ENCODE peak calls at places on chromosomes 4 and X, in nine cellular contexts. F is GM23248, X is neural progenitor cell, T is GM23338, D is hepatocyte, H is MM.1S, L is SK-N-SH, Y is OCI-LY7, I is HCT116. Q is an unnamed sample.

GRCh38 chr4:7186081-7186480 is 6.3 kb upstream of the SORCS2 start:
- DNase-seq in F (peak), D (peak), H (no peak), X (peak), T (peak), Y (peak), L (peak), I (no peak), Q (no peak)

GRCh38 chr4:139018501-139018900 is 2.9 kb downstream of the NOCT start:
- DNase-seq in L (no peak), Y (no peak), X (no peak), T (no peak), H (no peak), F (peak), D (no peak), I (no peak), Q (no peak)

GRCh38 chrX:39464253-39464652 is 633.5 kb downstream of the BCOR start:
- DNase-seq in I (no peak), F (no peak), D (no peak), X (no peak), L (no peak), Y (no peak), T (no peak), H (no peak), Q (no peak)

GRCh38 chr4:153341575-153342090 is 2.9 kb upstream of the MND1 start:
- DNase-seq in T (no peak), F (peak), D (peak), L (no peak), H (no peak), Y (peak), X (no peak), I (peak), Q (peak)

GRCh38 chr4:780730-781492 is 45.0 kb downstream of the CPLX1 start:
- DNase-seq in Y (no peak), I (no peak), H (peak), T (no peak), F (peak), D (no peak), X (peak), L (peak), Q (no peak)

GRCh38 chr4:99025506-99025905 is 30.0 kb downstream of the METAP1 start:
- DNase-seq in I (no peak), Y (no peak), X (no peak), T (no peak), D (no peak), L (no peak), F (no peak), H (no peak), Q (no peak)

GRCh38 chr4:110609044-110609750 is 13.7 kb downstream of the PITX2 start:
- DNase-seq in H (no peak), L (no peak), F (peak), X (peak), Y (no peak), D (no peak), T (no peak), I (no peak), Q (peak)

GRCh38 chrX:19805054-19805690 is 82.2 kb downstream of the SH3KBP1 start:
- DNase-seq in F (peak), H (no peak), I (no peak), L (no peak), Y (peak), X (no peak), D (no peak), T (no peak), Q (no peak)

GRCh38 chr4:95129708-95130343 is 372.1 kb downstream of the BMPR1B start:
- DNase-seq in X (no peak), I (peak), Y (no peak), H (no peak), L (no peak), F (peak), T (no peak), D (peak), Q (peak)

GRCh38 chr4:172173206-172173605 is 360.0 kb downstream of the GALNTL6 start:
- DNase-seq in T (no peak), I (no peak), H (no peak), F (peak), D (no peak), X (no peak), Y (no peak), L (no peak), Q (no peak)

GRCh38 chr4:113919611-113920010 is 59.8 kb downstream of the ARSJ start:
- DNase-seq in Y (no peak), I (no peak), T (peak), D (no peak), X (no peak), L (no peak), F (peak), H (no peak), Q (peak)

GRCh38 chr4:17561195-17561909 is 15.6 kb upstream of the LAP3 start:
- DNase-seq in L (peak), X (no peak), F (peak), I (no peak), Y (no peak), H (no peak), T (no peak), D (no peak), Q (peak)

GRCh38 chr4:112752061-112752460 is 115.1 kb downstream of the LARP7 start:
- DNase-seq in F (no peak), Y (no peak), I (no peak), T (no peak), X (peak), D (no peak), H (no peak), L (no peak), Q (no peak)

GRCh38 chrX:56800801-56801200 is 71.8 kb downstream of the NBDY start:
- DNase-seq in I (no peak), D (no peak), Y (peak), H (peak), T (no peak), F (no peak), L (peak), X (no peak), Q (no peak)

GRCh38 chr4:4720671-4721070 is 138.8 kb upstream of the MSX1 start:
- DNase-seq in T (no peak), D (no peak), L (no peak), I (no peak), H (no peak), F (no peak), X (no peak), Y (no peak), Q (no peak)

GRCh38 chr4:80454040-80454439 is 118.5 kb downstream of the CFAP299 start:
- DNase-seq in X (no peak), T (no peak), I (peak), D (no peak), L (no peak), F (peak), H (no peak), Y (no peak), Q (peak)

GRCh38 chrX:38558681-38559080 is 2.7 kb upstream of the TSPAN7 start:
- DNase-seq in T (no peak), I (no peak), Y (no peak), X (no peak), L (no peak), F (peak), H (no peak), D (no peak), Q (no peak)

GRCh38 chrX:57918750-57919436 is 8.6 kb upstream of the ZXDA start:
- DNase-seq in Y (peak), F (peak), L (peak), T (peak), I (peak), D (no peak), X (no peak), H (peak), Q (peak)

GRCh38 chr4:183621875-183622274 is 37.1 kb downstream of the RWDD4 start:
- DNase-seq in X (no peak), L (no peak), D (no peak), Y (no peak), T (no peak), F (no peak), I (no peak), H (no peak), Q (no peak)

GRCh38 chrX:103685396-103685795 is 1.1 kb downstream of the MORF4L2 start:
- DNase-seq in D (peak), T (no peak), I (no peak), Y (peak), X (no peak), L (peak), F (peak), H (no peak), Q (no peak)

GRCh38 chr4:3497554-3498389 is 34.5 kb downstream of the LRPAP1 start:
- DNase-seq in X (no peak), L (no peak), T (peak), H (no peak), Y (no peak), F (no peak), I (no peak), D (no peak), Q (no peak)

GRCh38 chr4:36392049-36392448 is 110.6 kb downstream of the DTHD1 start:
- DNase-seq in D (peak), Y (no peak), X (no peak), L (no peak), H (no peak), F (no peak), T (no peak), I (no peak), Q (peak)

DNA sequence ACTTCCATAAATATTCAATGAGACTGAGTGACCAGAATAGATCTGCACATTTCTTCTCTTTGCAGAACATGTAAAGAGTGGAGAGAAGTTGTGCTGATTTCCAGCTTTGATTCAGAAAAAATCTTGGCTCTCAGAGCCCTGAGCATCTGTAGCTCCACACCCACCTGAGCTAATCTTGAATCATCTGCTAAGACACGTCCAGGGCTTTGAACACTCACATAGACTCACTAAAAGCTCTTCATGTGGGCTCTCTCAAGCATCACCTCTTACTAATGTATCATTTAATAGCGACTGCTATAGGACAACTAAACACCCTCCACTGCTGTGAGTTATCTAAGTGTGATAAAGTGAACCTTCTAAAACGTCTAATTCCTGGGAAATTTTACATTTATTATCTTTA is 147.7 kb upstream of the GRIA3 start:
- DNase-seq in I (no peak), L (no peak), X (no peak), T (no peak), Y (no peak), D (no peak), H (no peak), F (peak), Q (no peak)
- TF ChIP-seq EZH2phosphoT487 in I (no peak), L (no peak), X (no peak), T (no peak), Y (no peak), D (no peak), H (no peak), F (no peak), Q (no peak)

GRCh38 chr4:140740906-140741670 is 15.1 kb downstream of the TBC1D9 start:
- DNase-seq in D (no peak), H (no peak), F (no peak), Y (no peak), I (no peak), X (no peak), L (no peak), T (no peak), Q (no peak)

GRCh38 chr4:140742838-140743193 is 13.4 kb downstream of the TBC1D9 start:
- DNase-seq in H (no peak), Y (no peak), T (no peak), X (no peak), F (no peak), L (no peak), I (no peak), D (no peak), Q (no peak)

GRCh38 chr4:140738111-140738510 is 18.1 kb downstream of the TBC1D9 start:
- DNase-seq in I (no peak), H (no peak), Y (no peak), T (peak), L (no peak), F (no peak), X (no peak), D (no peak), Q (no peak)

GRCh38 chr4:140740422-140740821 is 15.8 kb downstream of the TBC1D9 start:
- DNase-seq in D (no peak), X (no peak), I (no peak), T (no peak), H (no peak), Y (no peak), F (no peak), L (no peak), Q (no peak)

DNA sequence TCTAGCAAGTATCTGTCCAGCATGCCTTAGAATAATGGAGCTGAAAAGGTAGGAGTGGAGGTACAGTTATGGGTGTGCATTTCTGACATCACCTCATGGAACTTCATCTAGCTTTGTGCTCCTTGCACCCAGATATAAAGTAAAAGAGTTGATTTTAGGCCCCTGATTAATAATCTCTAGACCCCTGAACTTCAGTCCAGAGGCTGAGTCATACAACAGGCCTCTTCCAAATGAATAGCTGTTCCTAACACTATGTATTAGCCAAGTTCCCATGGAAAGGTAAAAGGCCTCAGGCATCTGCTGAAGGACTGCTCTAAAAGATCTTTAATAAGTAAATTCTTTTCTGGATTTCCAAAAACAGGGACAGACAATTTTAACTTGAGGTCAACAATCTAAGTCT is 16.2 kb downstream of the TBC1D9 start:
- DNase-seq in H (no peak), Y (no peak), D (no peak), X (no peak), I (no peak), F (peak), L (no peak), T (no peak), Q (no peak)
- H3K4me2 ChIP-seq in H (no peak), Y (no peak), D (no peak), X (no peak), I (no peak), F (no peak), L (no peak), T (peak), Q (no peak)

GRCh38 chr4:177455591-177455990 is 13.4 kb upstream of the AGA start:
- DNase-seq in H (no peak), I (no peak), X (no peak), L (no peak), Y (no peak), F (no peak), T (no peak), D (peak), Q (no peak)
- TF ChIP-seq EZH2phosphoT487 in H (no peak), I (no peak), X (no peak), L (no peak), Y (no peak), F (no peak), T (no peak), D (no peak), Q (no peak)

DNA sequence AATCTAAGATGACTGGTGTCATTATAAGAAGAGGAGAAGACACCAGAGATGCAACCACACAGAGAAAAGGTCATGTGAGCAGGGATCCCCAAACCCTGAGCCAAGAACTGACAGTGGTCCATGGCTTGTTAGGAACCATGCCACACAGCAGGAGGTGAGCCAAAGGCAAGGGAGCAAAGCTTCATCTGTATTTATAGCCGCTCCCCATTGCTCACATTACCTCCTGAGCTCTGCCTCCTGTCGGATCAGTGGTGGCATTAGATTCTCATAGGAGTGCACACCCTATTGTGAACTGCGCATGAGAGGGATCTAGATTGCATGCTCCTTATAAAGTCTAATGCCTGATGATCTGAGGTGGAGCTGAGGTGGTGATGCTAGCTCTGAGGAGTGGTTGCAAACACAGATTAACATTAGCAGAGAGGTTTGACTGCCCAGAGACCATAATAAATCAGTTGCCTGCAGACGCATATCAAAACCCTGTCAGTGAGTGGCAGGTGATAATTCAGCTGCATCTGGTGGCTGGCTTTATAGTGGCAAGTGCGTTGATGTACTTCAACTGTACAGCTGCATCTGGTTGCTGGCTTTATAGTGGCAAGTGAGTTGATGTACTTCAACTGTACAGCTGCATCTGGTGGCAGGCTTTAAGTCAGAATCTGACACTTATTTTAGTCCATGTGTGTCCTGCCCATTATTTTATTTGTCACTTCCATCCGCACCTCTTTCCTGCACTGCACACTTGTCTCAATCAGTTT is 19.8 kb upstream of the CXCL2 start:
- DNase-seq in F (no peak), I (no peak), L (no peak), H (no peak), X (no peak), D (no peak), Y (no peak), T (no peak), Q (no peak)
- H3K4me2 ChIP-seq in F (no peak), I (no peak), L (no peak), H (no peak), X (no peak), D (no peak), Y (no peak), T (no peak), Q (no peak)